ENCODE peak calls at places on chromosomes 4 and X, in five cellular contexts. One of them, this sample, is unnamed.

GRCh38 chr4:37733230-37733904 is 47.2 kb upstream of the RELL1 start:
- DNase-seq in H9: no peak
- DNase-seq in H1: no peak
- DNase-seq in neuronal stem cell: no peak
- DNase-seq in mesenchymal stem cell: no peak
- DNase-seq in this sample: no peak

GRCh38 chr4:10091531-10092181 is 24.9 kb downstream of the WDR1 start:
- DNase-seq in H9: no peak
- DNase-seq in H1: no peak
- DNase-seq in neuronal stem cell: no peak
- DNase-seq in mesenchymal stem cell: no peak
- DNase-seq in this sample: no peak

GRCh38 chrX:63013549-63013948 is 337.6 kb downstream of the SPIN4 start:
- DNase-seq in H9: no peak
- DNase-seq in H1: no peak
- DNase-seq in neuronal stem cell: no peak
- DNase-seq in mesenchymal stem cell: no peak
- DNase-seq in this sample: no peak

GRCh38 chrX:28158019-28158777 is 176.9 kb upstream of the DCAF8L1 start:
- DNase-seq in H9: no peak
- DNase-seq in H1: peak
- DNase-seq in neuronal stem cell: no peak
- DNase-seq in mesenchymal stem cell: no peak
- DNase-seq in this sample: no peak

GRCh38 chr4:122450847-122451246 is 5.7 kb downstream of the IL2 start:
- DNase-seq in H9: peak
- DNase-seq in H1: peak
- DNase-seq in neuronal stem cell: peak
- DNase-seq in mesenchymal stem cell: peak
- DNase-seq in this sample: no peak

GRCh38 chr4:154427149-154427548 is 64.5 kb downstream of the DCHS2 start:
- DNase-seq in H9: no peak
- DNase-seq in H1: no peak
- DNase-seq in neuronal stem cell: no peak
- DNase-seq in mesenchymal stem cell: no peak
- DNase-seq in this sample: no peak

GRCh38 chrX:2387614-2388239 is 113.0 kb downstream of the DHRSX start:
- DNase-seq in H9: no peak
- DNase-seq in H1: no peak
- DNase-seq in neuronal stem cell: no peak
- DNase-seq in mesenchymal stem cell: peak
- DNase-seq in this sample: no peak

GRCh38 chr4:45078201-45078600 is 351.8 kb upstream of the GNPDA2 start:
- DNase-seq in H9: no peak
- DNase-seq in H1: no peak
- DNase-seq in neuronal stem cell: no peak
- DNase-seq in mesenchymal stem cell: peak
- DNase-seq in this sample: no peak

GRCh38 chrX:17521871-17522693 is 147.1 kb downstream of the NHS start:
- DNase-seq in H9: peak
- DNase-seq in H1: no peak
- DNase-seq in neuronal stem cell: no peak
- DNase-seq in mesenchymal stem cell: no peak
- DNase-seq in this sample: peak

DNA sequence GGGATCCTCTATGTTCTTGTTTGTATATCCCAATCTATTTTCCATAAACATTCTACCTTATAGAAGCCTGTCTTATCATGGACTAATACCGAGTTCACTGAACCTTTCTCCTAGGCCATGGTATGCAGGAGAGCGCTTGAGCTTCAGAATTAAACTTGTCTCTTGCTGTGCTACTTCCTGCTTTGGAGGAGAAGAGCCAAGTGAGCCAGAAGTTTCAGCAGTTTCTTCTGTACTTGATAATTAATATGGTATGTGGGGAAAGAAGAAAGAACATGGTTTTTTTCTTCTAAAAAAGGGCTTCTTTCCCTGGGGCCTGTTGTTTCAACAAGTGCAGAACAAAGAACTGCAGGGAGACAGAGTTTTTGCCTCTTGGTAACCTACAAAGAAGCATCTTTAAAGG is 172.8 kb downstream of the ATG4A start:
- DNase-seq in H9: no peak
- DNase-seq in H1: no peak
- DNase-seq in neuronal stem cell: no peak
- DNase-seq in mesenchymal stem cell: no peak
- DNase-seq in this sample: no peak
- H2BK120ac ChIP-seq in H9: no peak
- H2BK120ac ChIP-seq in H1: no peak
- H2BK120ac ChIP-seq in neuronal stem cell: no peak
- H2BK120ac ChIP-seq in mesenchymal stem cell: no peak
- H2BK120ac ChIP-seq in this sample: no peak

GRCh38 chr4:8209176-8209874 is 10.2 kb downstream of the SH3TC1 start:
- DNase-seq in H9: no peak
- DNase-seq in H1: no peak
- DNase-seq in neuronal stem cell: no peak
- DNase-seq in mesenchymal stem cell: no peak
- DNase-seq in this sample: no peak

GRCh38 chr4:8209997-8210396 is 10.9 kb downstream of the SH3TC1 start:
- DNase-seq in H9: no peak
- DNase-seq in H1: no peak
- DNase-seq in neuronal stem cell: no peak
- DNase-seq in mesenchymal stem cell: no peak
- DNase-seq in this sample: no peak

GRCh38 chr4:8210631-8211030 is 11.5 kb downstream of the SH3TC1 start:
- DNase-seq in H9: no peak
- DNase-seq in H1: no peak
- DNase-seq in neuronal stem cell: no peak
- DNase-seq in mesenchymal stem cell: no peak
- DNase-seq in this sample: no peak

GRCh38 chr4:8207314-8207713 is 8.2 kb downstream of the SH3TC1 start:
- DNase-seq in H9: no peak
- DNase-seq in H1: no peak
- DNase-seq in neuronal stem cell: no peak
- DNase-seq in mesenchymal stem cell: no peak
- DNase-seq in this sample: no peak

DNA sequence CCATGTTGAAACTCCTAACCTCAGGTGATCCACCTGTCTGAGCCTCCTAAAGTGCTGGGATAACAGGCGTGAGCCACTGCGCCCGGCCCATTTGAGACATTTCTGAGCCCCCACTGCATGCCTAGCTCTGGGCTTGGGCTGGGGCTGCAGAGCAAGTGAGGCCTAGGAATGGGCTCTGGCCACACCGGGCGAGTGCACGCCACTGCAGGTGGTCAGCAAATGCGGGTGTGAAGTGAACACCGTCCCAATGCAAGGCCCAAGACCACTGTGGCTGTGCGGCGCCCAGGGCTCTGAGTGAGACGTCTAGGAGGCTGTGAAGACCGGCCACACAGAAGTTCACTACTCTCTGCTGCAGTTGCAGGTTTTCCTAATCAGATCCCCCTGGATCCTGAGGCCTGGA is 9.5 kb downstream of the SH3TC1 start:
- DNase-seq in H9: no peak
- DNase-seq in H1: no peak
- DNase-seq in neuronal stem cell: no peak
- DNase-seq in mesenchymal stem cell: no peak
- DNase-seq in this sample: no peak
- H2BK12ac ChIP-seq in H9: no peak
- H2BK12ac ChIP-seq in H1: no peak
- H2BK12ac ChIP-seq in neuronal stem cell: peak
- H2BK12ac ChIP-seq in mesenchymal stem cell: no peak
- H2BK12ac ChIP-seq in this sample: no peak

GRCh38 chrX:153769158-153769864 is 5.3 kb downstream of the PLXNB3 start:
- DNase-seq in H9: peak
- DNase-seq in H1: no peak
- DNase-seq in neuronal stem cell: no peak
- DNase-seq in mesenchymal stem cell: no peak
- DNase-seq in this sample: no peak

GRCh38 chrX:153766871-153767673 is 3.0 kb downstream of the PLXNB3 start:
- DNase-seq in H9: peak
- DNase-seq in H1: no peak
- DNase-seq in neuronal stem cell: no peak
- DNase-seq in mesenchymal stem cell: no peak
- DNase-seq in this sample: no peak

GRCh38 chrX:153768311-153769157 is 4.5 kb downstream of the PLXNB3 start:
- DNase-seq in H9: peak
- DNase-seq in H1: no peak
- DNase-seq in neuronal stem cell: no peak
- DNase-seq in mesenchymal stem cell: no peak
- DNase-seq in this sample: no peak

GRCh38 chrX:153766098-153766817 is 2.2 kb downstream of the PLXNB3 start:
- DNase-seq in H9: peak
- DNase-seq in H1: no peak
- DNase-seq in neuronal stem cell: no peak
- DNase-seq in mesenchymal stem cell: peak
- DNase-seq in this sample: no peak

GRCh38 chrX:153767674-153768055 is 3.6 kb downstream of the PLXNB3 start:
- DNase-seq in H9: peak
- DNase-seq in H1: no peak
- DNase-seq in neuronal stem cell: no peak
- DNase-seq in mesenchymal stem cell: no peak
- DNase-seq in this sample: no peak
- H2AK5ac ChIP-seq in H9: no peak
- H2AK5ac ChIP-seq in H1: no peak
- H2AK5ac ChIP-seq in neuronal stem cell: no peak
- H2AK5ac ChIP-seq in mesenchymal stem cell: no peak
- H2AK5ac ChIP-seq in this sample: no peak

DNA sequence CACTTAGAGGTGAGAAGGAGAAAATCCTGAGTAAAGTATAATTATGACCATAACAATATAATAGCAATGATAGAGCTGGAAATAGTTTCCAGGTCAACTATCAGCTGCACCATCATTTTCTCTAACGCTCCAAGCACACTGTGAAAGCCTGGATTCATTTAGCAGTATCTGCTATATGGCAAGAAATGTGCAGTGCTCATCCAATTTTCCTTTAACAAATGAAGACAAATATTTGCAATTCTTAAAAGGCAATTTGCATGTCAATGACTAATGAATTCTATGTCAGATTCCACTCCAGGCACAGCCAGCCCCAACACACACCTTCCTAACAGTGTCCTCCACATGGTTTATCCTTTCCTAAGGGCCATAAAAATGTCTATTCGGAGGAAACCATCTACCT is 12.7 kb downstream of the PRSS12 start:
- DNase-seq in H9: no peak
- DNase-seq in H1: no peak
- DNase-seq in neuronal stem cell: no peak
- DNase-seq in mesenchymal stem cell: no peak
- DNase-seq in this sample: no peak
- H2BK120ac ChIP-seq in H9: no peak
- H2BK120ac ChIP-seq in H1: no peak
- H2BK120ac ChIP-seq in neuronal stem cell: no peak
- H2BK120ac ChIP-seq in mesenchymal stem cell: no peak
- H2BK120ac ChIP-seq in this sample: no peak

This sample was measured in trophoblast cell.